ENCODE peak calls at places on chromosomes 1 and 21, in four cellular contexts. One of them, this sample, is unnamed.

GRCh38 chr1:206600527-206600926 is 11.7 kb downstream of the EIF2D start:
- DNase-seq in retina: no peak
- DNase-seq in aorta: no peak
- DNase-seq in PC-9: no peak
- DNase-seq in this sample: no peak

GRCh38 chr21:32306021-32306780 is 7.5 kb downstream of the MRAP start:
- DNase-seq in PC-9: no peak
- DNase-seq in retina: peak; percentile 19
- DNase-seq in aorta: no peak
- DNase-seq in this sample: peak; percentile 49

GRCh38 chr1:84434081-84434755 is 35.9 kb downstream of the DNASE2B start:
- DNase-seq in aorta: no peak
- DNase-seq in retina: no peak
- DNase-seq in PC-9: no peak
- DNase-seq in this sample: no peak

GRCh38 chr1:218459450-218459849 is 114.3 kb downstream of the TGFB2 start:
- DNase-seq in aorta: peak; percentile 79
- DNase-seq in PC-9: no peak
- DNase-seq in retina: no peak
- DNase-seq in this sample: no peak

GRCh38 chr1:118788372-118788955 is 199.7 kb downstream of the TBX15 start:
- DNase-seq in aorta: peak; percentile 23
- DNase-seq in PC-9: no peak
- DNase-seq in retina: no peak
- DNase-seq in this sample: no peak

GRCh38 chr1:78606274-78606673 is 14.0 kb upstream of the IFI44L start:
- DNase-seq in retina: no peak
- DNase-seq in aorta: no peak
- DNase-seq in PC-9: no peak
- DNase-seq in this sample: no peak

GRCh38 chr1:47407481-47407880 is 8.6 kb upstream of the FOXE3 start:
- DNase-seq in PC-9: no peak
- DNase-seq in retina: no peak
- DNase-seq in aorta: no peak
- DNase-seq in this sample: no peak

GRCh38 chr1:77831976-77832695 is 52.7 kb downstream of the MIGA1 start:
- DNase-seq in retina: no peak
- DNase-seq in PC-9: no peak
- DNase-seq in aorta: no peak
- DNase-seq in this sample: no peak

GRCh38 chr1:208030320-208031091 is 119.6 kb upstream of the CD34 start:
- DNase-seq in PC-9: no peak
- DNase-seq in aorta: no peak
- DNase-seq in retina: no peak
- DNase-seq in this sample: no peak

GRCh38 chr1:6967431-6968079 is 182.3 kb downstream of the CAMTA1 start:
- DNase-seq in PC-9: no peak
- DNase-seq in retina: no peak
- DNase-seq in aorta: no peak
- DNase-seq in this sample: no peak

GRCh38 chr1:1115136-1115829 is 606 bp downstream of the C1orf159 start:
- DNase-seq in aorta: no peak
- DNase-seq in PC-9: no peak
- DNase-seq in retina: peak; percentile 33
- DNase-seq in this sample: no peak

GRCh38 chr1:66248257-66248656 is 285.7 kb upstream of the SGIP1 start:
- DNase-seq in retina: no peak
- DNase-seq in PC-9: no peak
- DNase-seq in aorta: no peak
- DNase-seq in this sample: no peak

GRCh38 chr1:231357831-231358354 is 19.8 kb downstream of the SPRTN start:
- DNase-seq in retina: peak; percentile 52
- DNase-seq in PC-9: peak; percentile 71
- DNase-seq in aorta: no peak
- DNase-seq in this sample: peak; percentile 57

GRCh38 chr1:234721476-234722266 is 111.7 kb upstream of the IRF2BP2 start:
- DNase-seq in aorta: no peak
- DNase-seq in retina: peak; percentile 54
- DNase-seq in PC-9: no peak
- DNase-seq in this sample: no peak

GRCh38 chr1:185559684-185560310 is 174.4 kb upstream of the HMCN1 start:
- DNase-seq in aorta: no peak
- DNase-seq in retina: peak; percentile 17
- DNase-seq in PC-9: no peak
- DNase-seq in this sample: peak; percentile 18

GRCh38 chr21:35376406-35377135 is 327.5 kb upstream of the RUNX1 start:
- DNase-seq in retina: no peak
- DNase-seq in aorta: no peak
- DNase-seq in PC-9: no peak
- DNase-seq in this sample: no peak